ENCODE peak calls at places on chromosomes 7 and 10, in four cellular contexts. X is GM23338, A is GM23248, V is SK-N-SH. K is an unnamed sample. For H4K20me1 and H3K9me2, the result is how much of the 10 kb centered on the place peaks cover.

GRCh38 chr7:99562832-99563231 is 4.4 kb downstream of the ZNF655 start:
- DNase-seq in X (no peak), V (no peak), A (peak), K (peak)

GRCh38 chr10:119480667-119481066 is 61.9 kb downstream of the RGS10 start:
- DNase-seq in A (peak), X (no peak), V (no peak), K (no peak)

GRCh38 chr10:123595661-123596060 is 70.5 kb upstream of the GPR26 start:
- DNase-seq in A (no peak), X (no peak), V (no peak), K (peak)

GRCh38 chr10:132738454-132739224 is 47.3 kb downstream of the NKX6-2 start:
- DNase-seq in X (no peak), V (no peak), A (no peak), K (no peak)

GRCh38 chr10:29377333-29377961 is 88.6 kb downstream of the LYZL1 start:
- DNase-seq in V (peak), A (peak), X (peak), K (peak)

GRCh38 chr7:134992626-134993179 is 6.4 kb downstream of the AGBL3 start:
- DNase-seq in A (no peak), X (no peak), V (no peak), K (peak)

GRCh38 chr10:52729259-52730104 is 43.1 kb downstream of the MBL2 start:
- DNase-seq in V (peak), X (peak), A (peak), K (peak)

GRCh38 chr7:13603661-13604060 is 385.8 kb downstream of the ETV1 start:
- DNase-seq in V (no peak), A (peak), X (no peak), K (no peak)

GRCh38 chr10:58951750-58952149 is 224.7 kb upstream of the PHYHIPL start:
- DNase-seq in X (no peak), A (peak), V (no peak), K (peak)

GRCh38 chr7:158281441-158281840 is 306.2 kb downstream of the PTPRN2 start:
- DNase-seq in V (peak), A (no peak), X (no peak), K (no peak)

GRCh38 chr7:127717502-127718125 is 65.6 kb downstream of the SND1 start:
- DNase-seq in V (no peak), X (no peak), A (peak), K (no peak)

GRCh38 chr10:14952851-14953451 is 945 bp downstream of the DCLRE1C start:
- DNase-seq in X (peak), V (peak), A (peak), K (peak)

GRCh38 chr7:69814421-69814962 is 216.2 kb downstream of the AUTS2 start:
- DNase-seq in A (peak), V (no peak), X (peak), K (no peak)

GRCh38 chr7:99825873-99826272 is 1.9 kb upstream of the CYP3A43 start:
- DNase-seq in X (no peak), A (no peak), V (no peak), K (no peak)

GRCh38 chr10:49177391-49178355 is 10.5 kb downstream of the TMEM273 start:
- DNase-seq in A (peak), X (no peak), V (no peak), K (peak)

GRCh38 chr10:110323503-110323902 is 18.8 kb upstream of the SMNDC1 start:
- DNase-seq in A (peak), X (no peak), V (no peak), K (no peak)

GRCh38 chr7:140161047-140161446 is 15.7 kb downstream of the KDM7A start:
- DNase-seq in X (no peak), A (no peak), V (no peak), K (no peak)

GRCh38 chr7:28002638-28003037 is 178.0 kb downstream of the JAZF1 start:
- DNase-seq in A (peak), V (no peak), X (peak), K (peak)

GRCh38 chr7:1697499-1698125 is 27.5 kb downstream of the ELFN1 start:
- DNase-seq in V (peak), A (no peak), X (no peak), K (no peak)

GRCh38 chr10:84360634-84361365 is 32.4 kb downstream of the CCSER2 start:
- DNase-seq in V (no peak), A (peak), X (peak), K (no peak)

GRCh38 chr10:232878-233277 is 97.6 kb downstream of the ZMYND11 start:
- DNase-seq in X (no peak), V (no peak), A (no peak), K (no peak)

GRCh38 chr7:68868975-68869374 is 729.3 kb upstream of the AUTS2 start:
- DNase-seq in X (no peak), A (no peak), V (no peak), K (no peak)

DNA sequence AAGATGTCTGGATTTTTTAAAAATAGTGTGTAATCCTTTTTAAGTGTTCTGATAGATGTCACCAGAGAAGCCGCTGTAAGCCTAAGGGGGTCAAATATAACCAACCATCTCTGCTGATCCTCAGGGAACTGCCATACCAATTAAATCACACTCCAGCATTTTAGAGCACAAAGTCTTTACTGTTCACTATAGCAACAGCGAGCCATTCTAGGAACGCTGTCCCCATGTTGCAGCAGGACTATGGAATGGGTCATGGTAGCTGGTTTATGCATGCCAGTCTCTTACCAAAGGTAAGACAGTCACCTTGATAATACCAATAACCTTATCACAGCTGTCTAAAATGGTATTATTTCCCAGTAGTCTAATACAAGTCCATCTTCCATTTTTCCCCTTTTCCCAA is 33.5 kb downstream of the TRIM24 start:
- DNase-seq in A (no peak), V (no peak), X (no peak), K (no peak)
- H4K20me1 ChIP-seq in A (under half), V (under half), X (half or more), K (half or more)

GRCh38 chr7:42240416-42240815 is 3.4 kb upstream of the GLI3 start:
- DNase-seq in X (no peak), A (no peak), V (no peak), K (no peak)
- H3K9me2 ChIP-seq in X (under half), A (under half), V (under half), K (under half)

DNA sequence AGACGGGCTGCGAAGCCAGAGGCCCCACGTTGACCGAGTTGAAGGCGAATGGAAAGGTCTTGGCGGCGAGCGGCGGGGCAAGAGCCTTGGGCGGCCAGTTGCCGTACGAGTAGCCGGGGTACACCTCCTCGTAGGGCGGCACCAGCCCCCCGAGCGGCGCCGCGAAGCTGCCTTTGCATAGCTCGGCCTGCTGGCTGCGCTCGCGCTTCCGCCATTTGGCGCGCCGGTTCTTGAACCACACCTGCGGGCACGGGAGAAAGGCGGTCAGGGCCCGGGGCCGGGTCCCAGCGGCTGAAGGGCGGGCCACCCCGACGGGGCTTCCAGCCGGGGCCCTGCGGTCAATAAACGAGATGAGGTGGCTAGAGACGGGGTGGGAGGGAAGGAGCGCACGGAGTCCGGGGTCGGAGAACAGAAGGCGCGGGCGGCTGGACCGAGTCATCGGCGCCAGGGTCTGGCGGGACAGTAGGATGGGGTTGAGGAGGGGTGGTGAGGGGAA is 4.8 kb downstream of the ELOVL3 start:
- DNase-seq in V (peak), A (peak), X (peak), K (peak)
- TF ChIP-seq EZH2phosphoT487 in V (no peak), A (no peak), X (no peak), K (peak)

GRCh38 chr10:93070378-93071176 is 3.1 kb upstream of the CYP26A1 start:
- DNase-seq in X (no peak), A (no peak), V (no peak), K (no peak)

GRCh38 chr10:93072713-93073538 is 767 bp upstream of the CYP26A1 start:
- DNase-seq in X (peak), V (peak), A (peak), K (no peak)

GRCh38 chr10:93071674-93072224 is 1.9 kb upstream of the CYP26A1 start:
- DNase-seq in X (peak), V (peak), A (peak), K (peak)

GRCh38 chr10:93072225-93072712 is 1.4 kb upstream of the CYP26A1 start:
- DNase-seq in V (no peak), X (peak), A (peak), K (no peak)

DNA sequence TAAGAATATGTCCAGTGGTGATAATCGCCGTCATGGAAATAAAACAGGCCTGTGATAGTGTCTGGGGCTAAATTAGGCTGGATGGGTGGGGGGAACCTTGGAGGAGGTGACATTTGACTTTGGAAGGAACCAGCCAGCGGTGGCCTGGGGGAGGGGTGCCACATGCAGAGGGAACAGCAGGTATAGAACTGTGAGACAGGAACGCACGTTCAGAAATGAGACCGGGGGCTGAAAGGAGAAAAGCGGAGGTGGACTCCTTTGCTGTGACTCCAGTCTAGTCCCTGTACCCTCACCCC is 2.6 kb upstream of the CYP26A1 start:
- DNase-seq in V (peak), X (no peak), A (no peak), K (no peak)
- H4K20me1 ChIP-seq in V (under half), X (under half), A (under half), K (under half)

DNA sequence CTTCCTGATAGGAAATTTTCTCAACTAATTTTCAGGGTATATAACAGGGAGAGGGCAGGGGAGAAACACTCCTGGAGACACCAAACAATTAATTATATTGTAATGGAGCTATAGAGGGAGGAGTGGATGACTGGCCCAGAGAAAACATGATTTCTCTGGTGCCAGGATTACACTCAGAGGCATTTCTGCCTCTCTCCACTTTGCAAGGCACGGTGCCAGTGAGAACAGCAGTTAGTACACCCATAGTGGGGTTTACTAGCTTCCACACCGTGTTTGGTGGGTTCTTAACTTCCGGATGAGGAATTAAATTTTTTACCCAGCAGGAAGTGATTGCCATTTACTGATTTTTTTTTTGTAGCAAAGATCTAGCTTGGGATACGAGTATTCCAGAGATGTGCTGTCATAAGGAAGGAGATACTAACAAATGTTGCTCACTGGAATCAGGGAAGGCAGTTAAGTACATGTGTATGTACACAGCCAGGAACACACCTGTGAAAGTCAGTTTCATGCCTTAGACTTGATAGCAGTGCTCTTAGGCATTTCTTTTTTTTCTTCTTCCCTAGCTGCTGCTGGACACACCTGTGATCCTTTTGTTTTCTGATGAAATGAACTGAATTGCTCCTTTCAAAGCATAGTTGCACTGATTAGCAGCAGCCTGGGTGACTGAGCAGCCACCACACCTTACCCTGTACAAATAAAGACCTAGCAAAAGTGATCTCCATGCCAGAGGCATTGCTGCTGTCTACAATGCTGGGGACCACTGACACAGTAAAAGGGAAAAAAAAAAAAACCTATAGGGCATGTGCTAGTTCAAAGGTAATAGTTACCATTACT is 58.1 kb downstream of the POLL start:
- DNase-seq in V (no peak), A (peak), X (peak), K (peak)
- H3K9me2 ChIP-seq in V (under half), A (under half), X (under half), K (under half)

DNA sequence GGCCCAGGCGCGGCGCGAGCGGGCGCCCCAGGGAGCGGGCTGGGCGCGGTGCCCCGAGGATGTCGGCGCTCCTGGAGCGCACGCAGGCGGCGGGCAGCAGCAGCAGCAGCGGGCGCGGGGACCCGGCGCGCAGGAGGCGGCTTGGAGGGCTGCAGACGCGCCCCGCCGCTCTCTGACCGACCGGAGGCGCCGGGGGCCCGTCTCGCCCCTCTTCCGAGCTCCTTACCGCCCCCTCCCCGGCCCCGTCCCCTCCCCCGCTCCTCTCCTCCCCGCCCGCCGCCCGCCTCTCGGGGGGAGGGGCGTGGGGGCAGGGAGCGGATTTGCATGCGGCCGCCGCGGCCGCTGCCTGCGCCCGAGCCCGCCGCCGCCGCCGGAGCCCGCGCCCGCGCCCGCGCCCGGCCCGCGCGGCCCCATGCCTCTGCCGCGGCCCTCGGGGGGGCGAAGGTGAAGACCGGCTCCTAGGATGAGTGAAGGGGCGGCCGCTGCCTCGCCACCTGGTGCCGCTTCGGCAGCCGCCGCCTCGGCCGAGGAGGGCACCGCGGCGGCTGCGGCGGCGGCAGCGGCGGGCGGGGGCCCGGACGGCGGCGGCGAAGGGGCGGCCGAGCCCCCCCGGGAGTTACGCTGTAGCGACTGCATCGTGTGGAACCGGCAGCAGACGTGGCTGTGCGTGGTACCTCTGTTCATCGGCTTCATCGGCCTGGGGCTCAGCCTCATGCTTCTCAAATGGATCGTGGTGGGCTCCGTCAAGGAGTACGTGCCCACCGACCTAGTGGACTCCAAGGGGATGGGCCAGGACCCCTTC is at the start of gene NRG3:
- DNase-seq in V (peak), A (peak), X (peak), K (no peak)
- TF ChIP-seq EZH2phosphoT487 in V (no peak), A (no peak), X (no peak), K (no peak)